ENCODE peak calls at places on chromosome 20, in nine cellular contexts. G, U, Y, D, S, J, F, V and E are unnamed samples.
A peak's percentile ranks its signal among the peaks of the same experiment; 100 is the strongest.

GRCh38 chr20:52539891-52540290 is 348.3 kb upstream of the ZFP64 start:
- DNase-seq in G (no peak), U (no peak), Y (no peak), D (peak; percentile 20), S (no peak), J (no peak), F (no peak), V (no peak), E (no peak)

GRCh38 chr20:54690323-54690722 is 214.9 kb downstream of the DOK5 start:
- DNase-seq in G (no peak), U (no peak), Y (no peak), D (no peak), S (no peak), J (no peak), F (no peak), V (no peak), E (no peak)

GRCh38 chr20:46312075-46312944 is 4.0 kb upstream of the CDH22 start:
- DNase-seq in G (peak; percentile 14), U (no peak), Y (no peak), D (no peak), S (no peak), J (no peak), F (no peak), V (no peak), E (no peak)

GRCh38 chr20:4091332-4092135 is 76.2 kb upstream of the RNF24 start:
- DNase-seq in G (peak; percentile 68), U (peak; percentile 67), Y (no peak), D (peak; percentile 82), S (no peak), J (peak; percentile 98), F (peak; percentile 22), V (no peak), E (no peak)

GRCh38 chr20:46703435-46703834 is 6.0 kb upstream of the SLC2A10 start:
- DNase-seq in G (no peak), U (no peak), Y (no peak), D (no peak), S (no peak), J (no peak), F (no peak), V (no peak), E (no peak)

GRCh38 chr20:640674-641515 is 12.1 kb downstream of the SRXN1 start:
- DNase-seq in G (no peak), U (no peak), Y (no peak), D (no peak), S (no peak), J (no peak), F (no peak), V (no peak), E (no peak)

GRCh38 chr20:23189341-23189740 is 103.2 kb upstream of the CD93 start:
- DNase-seq in G (no peak), U (no peak), Y (no peak), D (no peak), S (no peak), J (no peak), F (no peak), V (no peak), E (no peak)

GRCh38 chr20:48823960-48824497 is 3.8 kb downstream of the PREX1 start:
- DNase-seq in G (peak; percentile 62), U (no peak), Y (no peak), D (peak; percentile 26), S (no peak), J (no peak), F (no peak), V (no peak), E (no peak)

GRCh38 chr20:61756966-61757677 is 308.6 kb downstream of the TAF4 start:
- DNase-seq in G (no peak), U (no peak), Y (no peak), D (no peak), S (no peak), J (no peak), F (no peak), V (no peak), E (no peak)

GRCh38 chr20:2151805-2152727 is 50.4 kb downstream of the STK35 start:
- DNase-seq in G (no peak), U (no peak), Y (no peak), D (no peak), S (peak; percentile 5), J (peak; percentile 75), F (no peak), V (no peak), E (no peak)

GRCh38 chr20:62674370-62674769 is 32.1 kb downstream of the SLCO4A1 start:
- DNase-seq in G (no peak), U (no peak), Y (no peak), D (no peak), S (no peak), J (no peak), F (no peak), V (no peak), E (no peak)

GRCh38 chr20:53865905-53866786 is 204.2 kb downstream of the BCAS1 start:
- DNase-seq in G (no peak), U (peak; percentile 41), Y (no peak), D (peak; percentile 62), S (peak; percentile 81), J (peak; percentile 90), F (peak; percentile 45), V (no peak), E (no peak)

GRCh38 chr20:62606551-62607201 is 35.6 kb upstream of the SLCO4A1 start:
- DNase-seq in G (no peak), U (peak; percentile 73), Y (no peak), D (no peak), S (peak; percentile 86), J (no peak), F (no peak), V (peak; percentile 89), E (no peak)

GRCh38 chr20:63374532-63374931 is 13.4 kb upstream of the CHRNA4 start:
- DNase-seq in G (no peak), U (no peak), Y (no peak), D (no peak), S (no peak), J (no peak), F (no peak), V (no peak), E (no peak)

GRCh38 chr20:50348118-50348517 is 157.5 kb downstream of the CEBPB start:
- DNase-seq in G (no peak), U (peak; percentile 64), Y (no peak), D (peak; percentile 82), S (no peak), J (peak; percentile 46), F (no peak), V (no peak), E (no peak)